ENCODE peak calls at places on chromosomes 7 and 10, in seven cellular contexts. Z is left ventricle myocardium inferior; E is fibroblast of lung; R is body of pancreas; V is Karpas-422; H is CD8-positive, alpha-beta T cell; B is uterus. W is an unnamed sample.

GRCh38 chr10:75107756-75108683 is 3.4 kb upstream of the SAMD8 start:
- DNase-seq in Z (no peak), E (no peak), R (no peak), V (no peak), H (no peak), B (no peak), W (no peak)

GRCh38 chr10:128908109-128908898 is 558.7 kb upstream of the MGMT start:
- DNase-seq in Z (no peak), E (no peak), R (no peak), V (no peak), H (no peak), B (no peak), W (no peak)

GRCh38 chr7:13702261-13702660 is 287.2 kb downstream of the ETV1 start:
- DNase-seq in Z (no peak), E (peak; percentile 71), R (no peak), V (no peak), H (no peak), B (no peak), W (no peak)

GRCh38 chr7:77413128-77413527 is 3.0 kb downstream of the GSAP start:
- DNase-seq in Z (no peak), E (no peak), R (no peak), V (no peak), H (no peak), B (no peak), W (no peak)

GRCh38 chr10:111084346-111085255 is 7.8 kb downstream of the ADRA2A start:
- DNase-seq in Z (no peak), E (no peak), R (no peak), V (no peak), H (no peak), B (no peak), W (no peak)

GRCh38 chr10:105269689-105270088 is 628.6 kb downstream of the SORCS3 start:
- DNase-seq in Z (no peak), E (no peak), R (no peak), V (no peak), H (no peak), B (no peak), W (no peak)

GRCh38 chr10:124650820-124651401 is 93.3 kb downstream of the FAM53B start:
- DNase-seq in Z (no peak), E (peak; percentile 31), R (no peak), V (no peak), H (peak; percentile 66), B (no peak), W (no peak)

GRCh38 chr7:39184387-39184786 is 206.7 kb downstream of the POU6F2 start:
- DNase-seq in Z (no peak), E (no peak), R (no peak), V (no peak), H (no peak), B (no peak), W (no peak)

GRCh38 chr7:23299770-23300300 is 696 bp downstream of the MALSU1 start:
- DNase-seq in Z (no peak), E (peak; percentile 25), R (no peak), V (peak; percentile 64), H (no peak), B (no peak), W (no peak)

GRCh38 chr10:128009357-128009756 is 102.5 kb downstream of the PTPRE start:
- DNase-seq in Z (no peak), E (no peak), R (no peak), V (no peak), H (no peak), B (no peak), W (no peak)

GRCh38 chr10:95963202-95963991 is 55.6 kb downstream of the CC2D2B start:
- DNase-seq in Z (no peak), E (no peak), R (no peak), V (no peak), H (no peak), B (no peak), W (no peak)

GRCh38 chr10:114576716-114577115 is 81.4 kb downstream of the ABLIM1 start:
- DNase-seq in Z (no peak), E (no peak), R (no peak), V (no peak), H (no peak), B (no peak), W (peak; percentile 16)

GRCh38 chr10:61961278-61961677 is 59.8 kb downstream of the ARID5B start:
- DNase-seq in Z (no peak), E (no peak), R (no peak), V (no peak), H (peak; percentile 5), B (no peak), W (no peak)

GRCh38 chr10:101222683-101223273 is 6.5 kb downstream of the LBX1 start:
- DNase-seq in Z (no peak), E (no peak), R (no peak), V (no peak), H (no peak), B (no peak), W (no peak)

GRCh38 chr10:21195149-21195731 is 298.1 kb upstream of the NEBL start:
- DNase-seq in Z (no peak), E (no peak), R (no peak), V (no peak), H (no peak), B (no peak), W (no peak)

GRCh38 chr7:134927076-134927475 is 59.2 kb upstream of the AGBL3 start:
- DNase-seq in Z (no peak), E (no peak), R (no peak), V (no peak), H (no peak), B (no peak), W (no peak)

GRCh38 chr7:44277851-44278250 is 47.5 kb downstream of the CAMK2B start:
- DNase-seq in Z (peak; percentile 83), E (peak; percentile 10), R (peak; percentile 5), V (no peak), H (no peak), B (no peak), W (peak; percentile 94)

GRCh38 chr7:30810986-30811385 is 39.8 kb downstream of the MINDY4 start:
- DNase-seq in Z (no peak), E (no peak), R (no peak), V (no peak), H (no peak), B (no peak), W (no peak)
- H3K4me3 ChIP-seq in Z (no peak overlapping the region), E (no peak overlapping the region), R (no peak overlapping the region), V (no peak overlapping the region), H (no peak overlapping the region), B (no peak overlapping the region), W (no peak overlapping the region)

DNA sequence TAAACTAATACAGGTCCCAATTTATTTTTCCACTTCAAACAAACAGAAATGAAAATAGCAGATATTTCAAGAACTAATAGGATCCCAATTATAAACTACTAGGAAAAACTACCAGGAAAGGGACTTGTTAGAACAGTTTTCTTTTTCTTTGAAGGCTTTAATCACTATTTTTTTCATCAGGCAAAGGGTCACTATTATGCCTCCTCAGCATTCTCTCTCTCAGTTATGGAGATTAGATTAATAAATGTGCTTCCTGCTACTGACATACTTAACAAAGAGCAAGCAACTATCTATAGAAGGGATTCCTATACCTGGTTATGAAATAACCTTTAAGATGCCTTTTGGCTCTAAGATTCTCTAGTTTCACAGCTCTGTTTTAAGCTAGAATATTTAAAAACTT is 71.0 kb upstream of the OGDHL start:
- DNase-seq in Z (no peak), E (no peak), R (no peak), V (no peak), H (no peak), B (no peak), W (no peak)
- H3K27ac ChIP-seq in Z (no peak overlapping the region), E (no peak overlapping the region), R (no peak overlapping the region), V (no peak overlapping the region), H (no peak overlapping the region), B (no peak overlapping the region), W (no peak overlapping the region)

GRCh38 chr10:79407397-79407796 is 38.0 kb downstream of the ZCCHC24 start:
- DNase-seq in Z (no peak), E (no peak), R (no peak), V (no peak), H (no peak), B (no peak), W (no peak)

GRCh38 chr10:79411546-79412495 is 33.6 kb downstream of the ZCCHC24 start:
- DNase-seq in Z (no peak), E (no peak), R (no peak), V (no peak), H (no peak), B (peak; percentile 25), W (peak; percentile 17)

GRCh38 chr10:79407811-79408795 is 37.3 kb downstream of the ZCCHC24 start:
- DNase-seq in Z (peak; percentile 58), E (peak; percentile 66), R (no peak), V (no peak), H (no peak), B (peak; percentile 83), W (peak; percentile 29)

GRCh38 chr10:79410315-79411094 is 34.9 kb downstream of the ZCCHC24 start:
- DNase-seq in Z (no peak), E (no peak), R (no peak), V (no peak), H (no peak), B (peak; percentile 39), W (no peak)

GRCh38 chr10:79409038-79410035 is 36.1 kb downstream of the ZCCHC24 start:
- DNase-seq in Z (no peak), E (no peak), R (no peak), V (no peak), H (no peak), B (no peak), W (no peak)
- H3K4me1 ChIP-seq in Z (no peaks in the 10 kb centered on the region), E (peaks cover 54% of the 10 kb centered on the region), R (peaks cover 15% of the 10 kb centered on the region), V (peaks cover 24% of the 10 kb centered on the region), H (no peaks in the 10 kb centered on the region), B (peaks cover 35% of the 10 kb centered on the region), W (no peaks in the 10 kb centered on the region)

GRCh38 chr10:33363112-33363511 is 28.6 kb upstream of the NRP1 start:
- DNase-seq in Z (no peak), E (no peak), R (no peak), V (no peak), H (no peak), B (no peak), W (no peak)

GRCh38 chr10:33370434-33370930 is 36.0 kb upstream of the NRP1 start:
- DNase-seq in Z (no peak), E (peak; percentile 36), R (no peak), V (no peak), H (no peak), B (no peak), W (no peak)

GRCh38 chr10:33365871-33366411 is 31.5 kb upstream of the NRP1 start:
- DNase-seq in Z (no peak), E (peak; percentile 99), R (no peak), V (no peak), H (no peak), B (no peak), W (no peak)

GRCh38 chr10:33368086-33368485 is 33.6 kb upstream of the NRP1 start:
- DNase-seq in Z (no peak), E (no peak), R (no peak), V (no peak), H (no peak), B (no peak), W (no peak)

GRCh38 chr10:33365314-33365713 is 30.8 kb upstream of the NRP1 start:
- DNase-seq in Z (no peak), E (peak; percentile 36), R (no peak), V (no peak), H (no peak), B (no peak), W (no peak)
- H3K4me3 ChIP-seq in Z (no peak overlapping the region), E (no peak overlapping the region), R (no peak overlapping the region), V (no peak overlapping the region), H (no peak overlapping the region), B (no peak overlapping the region), W (no peak overlapping the region)

GRCh38 chr7:154776350-154776749 is 226.6 kb downstream of the PAXIP1 start:
- DNase-seq in Z (no peak), E (no peak), R (no peak), V (no peak), H (no peak), B (no peak), W (no peak)
- H3K27ac ChIP-seq in Z (no peak overlapping the region), E (no peak overlapping the region), R (no peak overlapping the region), V (no peak overlapping the region), H (no peak overlapping the region), B (no peak overlapping the region), W (no peak overlapping the region)